ENCODE peak calls at places on chromosomes 5 and 9, in five cellular contexts. One of them, this sample, is unnamed.

GRCh38 chr5:1310118-1310517 is 15.2 kb upstream of the TERT start:
- DNase-seq in dorsolateral prefrontal cortex: no peak
- DNase-seq in WERI-Rb-1: peak
- DNase-seq in HCT116: no peak
- DNase-seq in AG09319: no peak
- DNase-seq in this sample: no peak

GRCh38 chr9:7169717-7170348 is 412.1 kb downstream of the KDM4C start:
- DNase-seq in WERI-Rb-1: no peak
- DNase-seq in AG09319: no peak
- DNase-seq in HCT116: no peak
- DNase-seq in dorsolateral prefrontal cortex: no peak
- DNase-seq in this sample: no peak

GRCh38 chr5:119840175-119840574 is 210.8 kb downstream of the FAM170A start:
- DNase-seq in WERI-Rb-1: no peak
- DNase-seq in HCT116: no peak
- DNase-seq in dorsolateral prefrontal cortex: no peak
- DNase-seq in AG09319: no peak
- DNase-seq in this sample: no peak

GRCh38 chr9:136564379-136564988 is 18.6 kb upstream of the NOTCH1 start:
- DNase-seq in dorsolateral prefrontal cortex: no peak
- DNase-seq in AG09319: no peak
- DNase-seq in HCT116: no peak
- DNase-seq in WERI-Rb-1: no peak
- DNase-seq in this sample: no peak

GRCh38 chr5:159864885-159865622 is 51.2 kb upstream of the ADRA1B start:
- DNase-seq in dorsolateral prefrontal cortex: no peak
- DNase-seq in HCT116: no peak
- DNase-seq in WERI-Rb-1: no peak
- DNase-seq in AG09319: no peak
- DNase-seq in this sample: no peak

GRCh38 chr5:96652769-96653455 is 9.3 kb upstream of the CAST start:
- DNase-seq in HCT116: no peak
- DNase-seq in AG09319: no peak
- DNase-seq in dorsolateral prefrontal cortex: no peak
- DNase-seq in WERI-Rb-1: no peak
- DNase-seq in this sample: no peak

GRCh38 chr5:82749453-82749852 is 327.7 kb downstream of the TMEM167A start:
- DNase-seq in dorsolateral prefrontal cortex: no peak
- DNase-seq in AG09319: no peak
- DNase-seq in HCT116: no peak
- DNase-seq in WERI-Rb-1: no peak
- DNase-seq in this sample: no peak

GRCh38 chr9:114227288-114228033 is 72.1 kb downstream of the COL27A1 start:
- DNase-seq in dorsolateral prefrontal cortex: no peak
- DNase-seq in WERI-Rb-1: no peak
- DNase-seq in AG09319: no peak
- DNase-seq in HCT116: no peak
- DNase-seq in this sample: no peak

GRCh38 chr5:172149073-172149472 is 39.0 kb downstream of the STK10 start:
- DNase-seq in AG09319: no peak
- DNase-seq in WERI-Rb-1: no peak
- DNase-seq in dorsolateral prefrontal cortex: no peak
- DNase-seq in HCT116: no peak
- DNase-seq in this sample: no peak

GRCh38 chr9:37916471-37917314 is 12.8 kb upstream of the SLC25A51 start:
- DNase-seq in dorsolateral prefrontal cortex: no peak
- DNase-seq in AG09319: no peak
- DNase-seq in WERI-Rb-1: no peak
- DNase-seq in HCT116: no peak
- DNase-seq in this sample: no peak

GRCh38 chr5:138985683-138986082 is 110.5 kb upstream of the LRRTM2 start:
- DNase-seq in HCT116: no peak
- DNase-seq in WERI-Rb-1: peak
- DNase-seq in AG09319: no peak
- DNase-seq in dorsolateral prefrontal cortex: no peak
- DNase-seq in this sample: peak

GRCh38 chr5:170300361-170301013 is 2.9 kb upstream of the LCP2 start:
- DNase-seq in HCT116: no peak
- DNase-seq in dorsolateral prefrontal cortex: no peak
- DNase-seq in AG09319: no peak
- DNase-seq in WERI-Rb-1: no peak
- DNase-seq in this sample: no peak

GRCh38 chr5:56827043-56827442 is 11.7 kb downstream of the MAP3K1 start:
- DNase-seq in AG09319: no peak
- DNase-seq in dorsolateral prefrontal cortex: no peak
- DNase-seq in WERI-Rb-1: peak
- DNase-seq in HCT116: no peak
- DNase-seq in this sample: no peak

GRCh38 chr5:76766746-76767145 is 50.8 kb downstream of the F2R start:
- DNase-seq in WERI-Rb-1: no peak
- DNase-seq in AG09319: no peak
- DNase-seq in HCT116: peak
- DNase-seq in dorsolateral prefrontal cortex: no peak
- DNase-seq in this sample: no peak

GRCh38 chr5:143887302-143887638 is 75.3 kb downstream of the HMHB1 start:
- DNase-seq in AG09319: no peak
- DNase-seq in dorsolateral prefrontal cortex: no peak
- DNase-seq in WERI-Rb-1: no peak
- DNase-seq in HCT116: no peak
- DNase-seq in this sample: no peak

GRCh38 chr9:88995627-88996026 is 4.4 kb downstream of the S1PR3 start:
- DNase-seq in AG09319: no peak
- DNase-seq in WERI-Rb-1: no peak
- DNase-seq in dorsolateral prefrontal cortex: no peak
- DNase-seq in HCT116: no peak
- DNase-seq in this sample: peak

GRCh38 chr9:27527702-27528277 is 1.8 kb downstream of the MOB3B start:
- DNase-seq in HCT116: no peak
- DNase-seq in WERI-Rb-1: no peak
- DNase-seq in AG09319: no peak
- DNase-seq in dorsolateral prefrontal cortex: no peak
- DNase-seq in this sample: no peak

GRCh38 chr9:133275105-133276000 is at the start of gene ABO:
- DNase-seq in AG09319: no peak
- DNase-seq in dorsolateral prefrontal cortex: no peak
- DNase-seq in HCT116: no peak
- DNase-seq in WERI-Rb-1: peak
- DNase-seq in this sample: peak

GRCh38 chr5:149846021-149846420 is 98.6 kb downstream of the PDE6A start:
- DNase-seq in AG09319: no peak
- DNase-seq in WERI-Rb-1: no peak
- DNase-seq in HCT116: no peak
- DNase-seq in dorsolateral prefrontal cortex: no peak
- DNase-seq in this sample: no peak

GRCh38 chr5:61525573-61526142 is 193.6 kb downstream of the ZSWIM6 start:
- DNase-seq in dorsolateral prefrontal cortex: no peak
- DNase-seq in HCT116: no peak
- DNase-seq in WERI-Rb-1: no peak
- DNase-seq in AG09319: no peak
- DNase-seq in this sample: no peak

GRCh38 chr5:154262376-154262775 is 71.8 kb downstream of the GALNT10 start:
- DNase-seq in AG09319: no peak
- DNase-seq in HCT116: no peak
- DNase-seq in dorsolateral prefrontal cortex: no peak
- DNase-seq in WERI-Rb-1: no peak
- DNase-seq in this sample: no peak

GRCh38 chr5:60295423-60295822 is 401.9 kb upstream of the PDE4D start:
- DNase-seq in WERI-Rb-1: peak
- DNase-seq in AG09319: no peak
- DNase-seq in dorsolateral prefrontal cortex: no peak
- DNase-seq in HCT116: peak
- DNase-seq in this sample: no peak

GRCh38 chr5:100889165-100889564 is 13.9 kb downstream of the ST8SIA4 start:
- DNase-seq in WERI-Rb-1: no peak
- DNase-seq in dorsolateral prefrontal cortex: no peak
- DNase-seq in HCT116: no peak
- DNase-seq in AG09319: no peak
- DNase-seq in this sample: no peak

GRCh38 chr5:41275813-41276512 is 62.6 kb upstream of the C6 start:
- DNase-seq in WERI-Rb-1: no peak
- DNase-seq in dorsolateral prefrontal cortex: no peak
- DNase-seq in AG09319: no peak
- DNase-seq in HCT116: no peak
- DNase-seq in this sample: no peak

GRCh38 chr9:76608562-76609254 is 149.7 kb downstream of the GCNT1 start:
- DNase-seq in AG09319: no peak
- DNase-seq in HCT116: no peak
- DNase-seq in dorsolateral prefrontal cortex: no peak
- DNase-seq in WERI-Rb-1: no peak
- DNase-seq in this sample: no peak

GRCh38 chr9:133351908-133352634 is 4.1 kb downstream of the RPL7A start:
- DNase-seq in AG09319: no peak
- DNase-seq in HCT116: no peak
- DNase-seq in WERI-Rb-1: peak
- DNase-seq in dorsolateral prefrontal cortex: no peak
- DNase-seq in this sample: no peak

GRCh38 chr5:29175774-29176173 is 2017.7 kb upstream of the CDH6 start:
- DNase-seq in dorsolateral prefrontal cortex: no peak
- DNase-seq in HCT116: no peak
- DNase-seq in AG09319: no peak
- DNase-seq in WERI-Rb-1: no peak
- DNase-seq in this sample: no peak

GRCh38 chr5:150211156-150212030 is 21.5 kb downstream of the SLC6A7 start:
- DNase-seq in AG09319: no peak
- DNase-seq in dorsolateral prefrontal cortex: no peak
- DNase-seq in WERI-Rb-1: no peak
- DNase-seq in HCT116: no peak
- DNase-seq in this sample: no peak

GRCh38 chr5:150999704-151000452 is 20.5 kb upstream of the GPX3 start:
- DNase-seq in WERI-Rb-1: no peak
- DNase-seq in dorsolateral prefrontal cortex: no peak
- DNase-seq in AG09319: no peak
- DNase-seq in HCT116: no peak
- DNase-seq in this sample: peak

GRCh38 chr9:36833954-36834353 is 200.1 kb downstream of the PAX5 start:
- DNase-seq in HCT116: no peak
- DNase-seq in WERI-Rb-1: no peak
- DNase-seq in dorsolateral prefrontal cortex: no peak
- DNase-seq in AG09319: no peak
- DNase-seq in this sample: no peak

GRCh38 chr9:34507556-34507955 is 15.2 kb downstream of the ENHO start:
- DNase-seq in dorsolateral prefrontal cortex: no peak
- DNase-seq in WERI-Rb-1: no peak
- DNase-seq in AG09319: no peak
- DNase-seq in HCT116: no peak
- DNase-seq in this sample: no peak

DNA sequence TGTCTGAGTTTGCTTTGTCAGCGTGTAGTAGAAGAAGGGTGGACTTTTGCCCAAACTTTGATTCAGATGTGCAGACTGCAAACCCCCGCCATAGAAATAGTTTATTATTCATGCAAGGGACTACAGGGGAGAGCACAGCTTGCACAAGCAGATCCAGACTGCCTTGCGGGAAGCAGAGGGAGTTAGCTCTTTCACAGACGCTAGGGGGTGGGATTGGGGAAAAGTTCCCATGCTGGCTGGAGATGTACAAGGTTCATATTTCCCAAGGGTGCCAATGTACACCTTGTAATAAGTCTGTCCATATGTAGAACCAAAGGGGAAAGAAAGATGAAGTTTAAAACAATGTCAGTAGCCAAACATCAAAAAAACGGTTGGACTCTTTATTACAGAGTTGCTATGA is 749.7 kb upstream of the COX7C start:
- DNase-seq in HCT116: no peak
- DNase-seq in WERI-Rb-1: no peak
- DNase-seq in dorsolateral prefrontal cortex: no peak
- DNase-seq in AG09319: no peak
- DNase-seq in this sample: no peak
- TF ChIP-seq CTCF in HCT116: no peak
- TF ChIP-seq CTCF in WERI-Rb-1: no peak
- TF ChIP-seq CTCF in dorsolateral prefrontal cortex: no peak
- TF ChIP-seq CTCF in AG09319: no peak
- TF ChIP-seq CTCF in this sample: no peak

DNA sequence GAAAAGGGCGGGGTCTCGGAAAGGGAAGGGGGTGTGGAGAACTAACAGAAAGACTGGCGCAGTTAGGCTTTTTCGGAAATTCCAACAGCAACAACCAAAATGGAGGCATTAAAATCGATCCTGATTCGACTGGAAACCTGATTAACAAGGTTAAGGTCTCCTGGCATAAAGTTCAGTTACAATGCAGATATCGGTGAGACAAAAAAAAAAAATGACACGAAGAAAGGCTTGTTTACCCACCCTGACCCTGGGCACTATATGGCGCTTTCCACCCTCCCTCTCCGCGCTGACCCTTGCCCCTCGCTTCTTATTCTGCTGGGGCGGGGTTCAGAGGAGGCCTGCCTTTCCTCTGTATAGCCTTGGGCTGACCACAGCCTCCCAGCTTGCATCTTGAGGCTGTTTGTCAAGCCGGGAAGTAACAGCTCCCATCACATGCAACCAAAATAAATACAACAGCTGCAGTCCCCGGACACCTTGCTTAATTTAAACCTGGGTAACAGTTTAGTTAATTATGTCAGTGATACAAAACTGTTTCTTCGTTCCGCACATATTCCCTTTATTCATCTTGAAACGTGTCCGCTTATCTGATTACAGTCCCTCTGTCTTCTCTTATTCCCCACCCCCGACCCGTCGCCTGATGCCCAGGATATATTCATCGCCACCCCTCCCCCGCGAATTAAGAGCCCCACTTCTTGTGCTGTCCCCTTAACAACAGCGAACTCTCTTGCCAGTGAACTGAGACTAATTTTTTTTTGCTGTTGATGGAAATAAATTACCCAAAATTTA is 808 bp upstream of the PJA2 start:
- DNase-seq in dorsolateral prefrontal cortex: peak
- DNase-seq in HCT116: peak
- DNase-seq in WERI-Rb-1: peak
- DNase-seq in AG09319: peak
- DNase-seq in this sample: peak
- TF ChIP-seq CTCF in dorsolateral prefrontal cortex: no peak
- TF ChIP-seq CTCF in HCT116: no peak
- TF ChIP-seq CTCF in WERI-Rb-1: no peak
- TF ChIP-seq CTCF in AG09319: no peak
- TF ChIP-seq CTCF in this sample: no peak

GRCh38 chr5:26386532-26386931 is 651.9 kb downstream of the CDH9 start:
- DNase-seq in WERI-Rb-1: no peak
- DNase-seq in HCT116: no peak
- DNase-seq in dorsolateral prefrontal cortex: no peak
- DNase-seq in AG09319: no peak
- DNase-seq in this sample: no peak

DNA sequence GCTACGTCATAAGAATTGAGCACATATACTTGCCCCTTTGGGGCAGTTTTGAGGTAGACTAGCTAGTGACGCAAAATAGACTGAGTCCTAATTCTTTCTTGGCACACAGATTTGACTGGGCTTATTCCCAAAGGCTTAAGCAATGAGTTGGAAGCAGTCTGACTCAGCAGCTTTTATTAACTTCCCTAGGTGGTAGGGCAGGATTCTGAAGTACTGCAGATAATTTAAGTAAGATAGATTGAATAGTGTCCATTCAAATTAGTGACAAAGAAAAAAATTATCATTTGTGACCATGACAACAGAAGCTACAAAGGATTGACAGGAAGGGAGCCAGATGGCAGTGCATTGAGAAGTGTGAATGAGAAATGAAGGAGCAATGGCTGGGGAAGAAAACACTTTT is 649.4 kb downstream of the CDH9 start:
- DNase-seq in dorsolateral prefrontal cortex: no peak
- DNase-seq in AG09319: no peak
- DNase-seq in HCT116: no peak
- DNase-seq in WERI-Rb-1: no peak
- DNase-seq in this sample: no peak
- TF ChIP-seq CTCF in dorsolateral prefrontal cortex: no peak
- TF ChIP-seq CTCF in AG09319: no peak
- TF ChIP-seq CTCF in HCT116: no peak
- TF ChIP-seq CTCF in WERI-Rb-1: no peak
- TF ChIP-seq CTCF in this sample: no peak

GRCh38 chr9:131559416-131560000 is 14.2 kb downstream of the PRRT1B start:
- DNase-seq in dorsolateral prefrontal cortex: no peak
- DNase-seq in WERI-Rb-1: no peak
- DNase-seq in HCT116: no peak
- DNase-seq in AG09319: no peak
- DNase-seq in this sample: no peak
- TF ChIP-seq CTCF in dorsolateral prefrontal cortex: no peak
- TF ChIP-seq CTCF in WERI-Rb-1: no peak
- TF ChIP-seq CTCF in HCT116: peak
- TF ChIP-seq CTCF in AG09319: no peak
- TF ChIP-seq CTCF in this sample: no peak